ENCODE peak calls at places on chromosomes 13 and 19, in eight cellular contexts. D, Y, J, W, S, K, M and I are unnamed samples.

GRCh38 chr19:11444059-11444458 is 8.6 kb downstream of the PRKCSH start:
- DNase-seq in D (no peak), Y (no peak), J (no peak), W (no peak), S (no peak), K (no peak), M (no peak), I (no peak)

GRCh38 chr13:97883356-97883755 is 70.1 kb upstream of the IPO5 start:
- DNase-seq in D (no peak), Y (no peak), J (no peak), W (no peak), S (no peak), K (no peak), M (no peak), I (no peak)

GRCh38 chr19:58055483-58055874 is 3.6 kb upstream of the ZNF135 start:
- DNase-seq in D (peak; percentile 22), Y (no peak), J (no peak), W (no peak), S (no peak), K (no peak), M (no peak), I (no peak)

GRCh38 chr19:508204-509150 is 1.2 kb downstream of the TPGS1 start:
- DNase-seq in D (no peak), Y (no peak), J (no peak), W (no peak), S (no peak), K (no peak), M (no peak), I (no peak)

GRCh38 chr13:77150651-77151050 is 123.7 kb upstream of the FBXL3 start:
- DNase-seq in D (no peak), Y (no peak), J (no peak), W (peak; percentile 29), S (no peak), K (no peak), M (no peak), I (no peak)

GRCh38 chr19:55605637-55606470 is at the start of gene ZNF865:
- DNase-seq in D (peak; percentile 91), Y (peak; percentile 90), J (peak; percentile 66), W (peak; percentile 84), S (peak; percentile 82), K (no peak), M (peak; percentile 44), I (no peak)

GRCh38 chr19:4673216-4673615 is 3.1 kb upstream of the MYDGF start:
- DNase-seq in D (no peak), Y (no peak), J (no peak), W (no peak), S (no peak), K (no peak), M (no peak), I (no peak)

GRCh38 chr19:13859361-13859880 is 17.5 kb upstream of the NANOS3 start:
- DNase-seq in D (peak; percentile 70), Y (peak; percentile 49), J (no peak), W (no peak), S (no peak), K (no peak), M (no peak), I (no peak)

GRCh38 chr19:50202962-50203280 is 501 bp upstream of the MYH14 start:
- DNase-seq in D (no peak), Y (no peak), J (no peak), W (no peak), S (no peak), K (no peak), M (no peak), I (no peak)

GRCh38 chr19:55269299-55269698 is 10.5 kb upstream of the PPP6R1 start:
- DNase-seq in D (no peak), Y (no peak), J (no peak), W (no peak), S (no peak), K (no peak), M (no peak), I (no peak)

GRCh38 chr13:28819748-28820098 is 416 bp upstream of the MTUS2 start:
- DNase-seq in D (peak; percentile 64), Y (peak; percentile 64), J (peak; percentile 53), W (peak; percentile 8), S (peak; percentile 74), K (no peak), M (peak; percentile 9), I (peak; percentile 53)

GRCh38 chr19:38031423-38031770 is 124.4 kb downstream of the SIPA1L3 start:
- DNase-seq in D (peak; percentile 21), Y (peak; percentile 68), J (no peak), W (peak; percentile 69), S (no peak), K (no peak), M (no peak), I (no peak)

GRCh38 chr13:30851697-30852096 is 54.4 kb upstream of the MEDAG start:
- DNase-seq in D (no peak), Y (no peak), J (no peak), W (no peak), S (peak; percentile 59), K (no peak), M (no peak), I (no peak)

GRCh38 chr13:64855506-64855905 is 2374.6 kb downstream of the PCDH9 start:
- DNase-seq in D (peak; percentile 2), Y (no peak), J (no peak), W (peak; percentile 54), S (no peak), K (no peak), M (no peak), I (no peak)

GRCh38 chr19:15479391-15480345 is at the start of gene PGLYRP2:
- DNase-seq in D (peak; percentile 40), Y (peak; percentile 30), J (no peak), W (no peak), S (peak; percentile 61), K (no peak), M (no peak), I (no peak)

GRCh38 chr13:112973577-112973951 is 4.5 kb downstream of the MCF2L start:
- DNase-seq in D (no peak), Y (no peak), J (no peak), W (no peak), S (no peak), K (no peak), M (no peak), I (no peak)

GRCh38 chr13:111872475-111873150 is 194.3 kb upstream of the SOX1 start:
- DNase-seq in D (no peak), Y (no peak), J (no peak), W (no peak), S (no peak), K (peak; percentile 62), M (no peak), I (no peak)

GRCh38 chr13:78601124-78601885 is 2.0 kb downstream of the POU4F1 start:
- DNase-seq in D (peak; percentile 38), Y (no peak), J (no peak), W (peak; percentile 15), S (no peak), K (no peak), M (no peak), I (no peak)

GRCh38 chr19:12784394-12784870 is 6.9 kb upstream of the JUNB start:
- DNase-seq in D (peak; percentile 52), Y (no peak), J (no peak), W (no peak), S (no peak), K (no peak), M (no peak), I (no peak)

GRCh38 chr19:17026041-17026658 is 460 bp downstream of the CPAMD8 start:
- DNase-seq in D (no peak), Y (no peak), J (no peak), W (no peak), S (no peak), K (no peak), M (no peak), I (no peak)

GRCh38 chr13:76885203-76886004 is 801 bp downstream of the KCTD12 start:
- DNase-seq in D (peak; percentile 90), Y (peak; percentile 66), J (peak; percentile 32), W (peak; percentile 86), S (peak; percentile 70), K (no peak), M (peak; percentile 59), I (peak; percentile 39)

GRCh38 chr13:114285166-114285808 is 3.9 kb downstream of the UPF3A start:
- DNase-seq in D (peak; percentile 64), Y (no peak), J (no peak), W (no peak), S (no peak), K (no peak), M (no peak), I (no peak)

GRCh38 chr19:55647732-55648656 is at the start of gene CCDC106:
- DNase-seq in D (peak; percentile 75), Y (peak; percentile 83), J (peak; percentile 27), W (peak; percentile 75), S (peak; percentile 65), K (no peak), M (peak; percentile 64), I (no peak)

GRCh38 chr19:42143341-42144234 is 11.3 kb upstream of the POU2F2 start:
- DNase-seq in D (peak; percentile 60), Y (peak; percentile 43), J (no peak), W (peak; percentile 37), S (peak; percentile 16), K (no peak), M (no peak), I (no peak)

GRCh38 chr13:84997858-84998257 is 801.4 kb downstream of the SLITRK6 start:
- DNase-seq in D (no peak), Y (no peak), J (no peak), W (no peak), S (no peak), K (no peak), M (no peak), I (no peak)

GRCh38 chr19:17777840-17778620 is 16.9 kb upstream of the B3GNT3 start:
- DNase-seq in D (peak; percentile 69), Y (peak; percentile 79), J (peak; percentile 55), W (no peak), S (peak; percentile 38), K (no peak), M (no peak), I (no peak)

GRCh38 chr13:30923423-30923822 is 9.0 kb upstream of the TEX26 start:
- DNase-seq in D (no peak), Y (no peak), J (no peak), W (no peak), S (no peak), K (no peak), M (no peak), I (no peak)

GRCh38 chr19:50695251-50696064 is 24.1 kb downstream of the SHANK1 start:
- DNase-seq in D (peak; percentile 41), Y (peak; percentile 42), J (no peak), W (no peak), S (peak; percentile 53), K (no peak), M (peak; percentile 40), I (no peak)

GRCh38 chr19:4042731-4043082 is 24.0 kb downstream of the ZBTB7A start:
- DNase-seq in D (no peak), Y (no peak), J (no peak), W (no peak), S (no peak), K (no peak), M (no peak), I (no peak)

GRCh38 chr19:6674868-6675305 is 4.9 kb upstream of the TNFSF14 start:
- DNase-seq in D (peak; percentile 90), Y (peak; percentile 93), J (peak; percentile 89), W (peak; percentile 28), S (peak; percentile 92), K (no peak), M (no peak), I (peak; percentile 86)

GRCh38 chr13:32059511-32059984 is 28.0 kb downstream of the FRY start:
- DNase-seq in D (no peak), Y (no peak), J (no peak), W (no peak), S (no peak), K (no peak), M (no peak), I (no peak)

GRCh38 chr19:8194528-8195275 is 14.5 kb upstream of the CERS4 start:
- DNase-seq in D (no peak), Y (no peak), J (no peak), W (no peak), S (no peak), K (no peak), M (no peak), I (no peak)

GRCh38 chr19:7982651-7983099 is 22.8 kb downstream of the ELAVL1 start:
- DNase-seq in D (no peak), Y (no peak), J (no peak), W (no peak), S (no peak), K (no peak), M (no peak), I (no peak)